ENCODE peak calls at places on chromosome 3, in four cellular contexts. U is NCI-H2029 treated with DMSO at 0.1 percent for 48 hours; C is GM19239; M is naive thymus-derived CD8-positive, alpha-beta T cell. E is an unnamed sample.

GRCh38 chr3:99781761-99782160 is 35.9 kb upstream of the CMSS1 start:
- DNase-seq in M (no peak), U (no peak), C (no peak), E (no peak)

GRCh38 chr3:35592589-35593295 is 46.6 kb upstream of the ARPP21 start:
- DNase-seq in M (no peak), C (no peak), U (no peak), E (no peak)

GRCh38 chr3:46378426-46378942 is 7.7 kb downstream of the CCR5 start:
- DNase-seq in C (no peak), U (no peak), M (peak), E (peak)

GRCh38 chr3:133038089-133038730 is at the start of gene TMEM108:
- DNase-seq in M (no peak), U (peak), C (no peak), E (no peak)

GRCh38 chr3:159685801-159686200 is 302.8 kb upstream of the IL12A start:
- DNase-seq in U (no peak), C (no peak), M (no peak), E (no peak)

GRCh38 chr3:6861989-6862879 is 1.3 kb downstream of the GRM7 start:
- DNase-seq in M (no peak), C (no peak), U (no peak), E (no peak)

GRCh38 chr3:48247401-48247807 is 6.5 kb downstream of the ZNF589 start:
- DNase-seq in U (no peak), C (no peak), M (no peak), E (peak)

GRCh38 chr3:166743463-166744134 is 636.5 kb downstream of the ZBBX start:
- DNase-seq in U (no peak), C (no peak), M (no peak), E (no peak)

GRCh38 chr3:184351511-184352148 is 9.8 kb downstream of the CLCN2 start:
- DNase-seq in M (no peak), C (no peak), U (no peak), E (no peak)

GRCh38 chr3:71132995-71133730 is 450.4 kb downstream of the FOXP1 start:
- DNase-seq in M (no peak), C (no peak), U (peak), E (no peak)

GRCh38 chr3:48974076-48974864 is 15.8 kb upstream of the P4HTM start:
- DNase-seq in M (no peak), C (no peak), U (no peak), E (no peak)

GRCh38 chr3:150022406-150023238 is 51.9 kb upstream of the PFN2 start:
- DNase-seq in M (no peak), C (no peak), U (no peak), E (no peak)

GRCh38 chr3:63354160-63354559 is 76.1 kb downstream of the SYNPR start:
- DNase-seq in C (no peak), U (no peak), M (no peak), E (no peak)

GRCh38 chr3:17759901-17760300 is 17.5 kb upstream of the TBC1D5 start:
- DNase-seq in C (no peak), M (no peak), U (no peak), E (no peak)

GRCh38 chr3:194142156-194142910 is 6.4 kb downstream of the HES1 start:
- DNase-seq in U (peak), C (no peak), M (no peak), E (no peak)

GRCh38 chr3:118628704-118629341 is 405.8 kb downstream of the IGSF11 start:
- DNase-seq in M (no peak), U (peak), C (peak), E (no peak)

GRCh38 chr3:187112934-187113793 is 26.1 kb downstream of the RPL39L start:
- DNase-seq in M (no peak), C (no peak), U (no peak), E (peak)

E was measured in T-helper 1 cell.